ENCODE peak calls at places on chromosome 7, in nine cellular contexts. One of them, this sample, is unnamed.

GRCh38 chr7:48350515-48350914 is 179.3 kb downstream of the ABCA13 start:
- DNase-seq in bronchial epithelial cell: no peak
- DNase-seq in mesothelial cell of epicardium: no peak
- DNase-seq in Calu3: no peak
- DNase-seq in hepatocyte: no peak
- DNase-seq in IMR-90: no peak
- DNase-seq in cardiac fibroblast: no peak
- DNase-seq in GM06990: no peak
- DNase-seq in activated CD8-positive, alpha-beta T cell treated with anti-CD3 and anti-CD28 coated beads for 36 hours: no peak
- DNase-seq in this sample: no peak

GRCh38 chr7:21305455-21306235 is 122.2 kb upstream of the SP4 start:
- DNase-seq in hepatocyte: no peak
- DNase-seq in IMR-90: no peak
- DNase-seq in activated CD8-positive, alpha-beta T cell treated with anti-CD3 and anti-CD28 coated beads for 36 hours: no peak
- DNase-seq in Calu3: no peak
- DNase-seq in cardiac fibroblast: no peak
- DNase-seq in bronchial epithelial cell: peak
- DNase-seq in mesothelial cell of epicardium: no peak
- DNase-seq in GM06990: peak
- DNase-seq in this sample: peak

GRCh38 chr7:40922316-40922670 is 780.6 kb downstream of the INHBA start:
- DNase-seq in activated CD8-positive, alpha-beta T cell treated with anti-CD3 and anti-CD28 coated beads for 36 hours: no peak
- DNase-seq in Calu3: no peak
- DNase-seq in cardiac fibroblast: peak
- DNase-seq in mesothelial cell of epicardium: no peak
- DNase-seq in IMR-90: peak
- DNase-seq in hepatocyte: no peak
- DNase-seq in GM06990: no peak
- DNase-seq in bronchial epithelial cell: peak
- DNase-seq in this sample: no peak

GRCh38 chr7:490461-491291 is 29.0 kb downstream of the PDGFA start:
- DNase-seq in cardiac fibroblast: no peak
- DNase-seq in hepatocyte: no peak
- DNase-seq in GM06990: peak
- DNase-seq in mesothelial cell of epicardium: no peak
- DNase-seq in activated CD8-positive, alpha-beta T cell treated with anti-CD3 and anti-CD28 coated beads for 36 hours: no peak
- DNase-seq in IMR-90: no peak
- DNase-seq in bronchial epithelial cell: peak
- DNase-seq in Calu3: no peak
- DNase-seq in this sample: peak

GRCh38 chr7:9718071-9718470 is 1255.6 kb upstream of the PHF14 start:
- DNase-seq in cardiac fibroblast: no peak
- DNase-seq in IMR-90: no peak
- DNase-seq in GM06990: no peak
- DNase-seq in Calu3: no peak
- DNase-seq in bronchial epithelial cell: no peak
- DNase-seq in hepatocyte: no peak
- DNase-seq in mesothelial cell of epicardium: no peak
- DNase-seq in activated CD8-positive, alpha-beta T cell treated with anti-CD3 and anti-CD28 coated beads for 36 hours: no peak
- DNase-seq in this sample: no peak

GRCh38 chr7:145036592-145037386 is 200.9 kb upstream of the TPK1 start:
- DNase-seq in bronchial epithelial cell: peak
- DNase-seq in IMR-90: peak
- DNase-seq in Calu3: peak
- DNase-seq in hepatocyte: peak
- DNase-seq in GM06990: peak
- DNase-seq in cardiac fibroblast: peak
- DNase-seq in activated CD8-positive, alpha-beta T cell treated with anti-CD3 and anti-CD28 coated beads for 36 hours: peak
- DNase-seq in mesothelial cell of epicardium: no peak
- DNase-seq in this sample: peak

GRCh38 chr7:77479536-77480088 is 57.5 kb upstream of the PTPN12 start:
- DNase-seq in hepatocyte: peak
- DNase-seq in IMR-90: peak
- DNase-seq in cardiac fibroblast: no peak
- DNase-seq in mesothelial cell of epicardium: no peak
- DNase-seq in activated CD8-positive, alpha-beta T cell treated with anti-CD3 and anti-CD28 coated beads for 36 hours: no peak
- DNase-seq in GM06990: no peak
- DNase-seq in Calu3: no peak
- DNase-seq in bronchial epithelial cell: peak
- DNase-seq in this sample: no peak

GRCh38 chr7:126690848-126691751 is 561.6 kb downstream of the GRM8 start:
- DNase-seq in hepatocyte: no peak
- DNase-seq in Calu3: no peak
- DNase-seq in cardiac fibroblast: no peak
- DNase-seq in mesothelial cell of epicardium: no peak
- DNase-seq in GM06990: no peak
- DNase-seq in IMR-90: no peak
- DNase-seq in activated CD8-positive, alpha-beta T cell treated with anti-CD3 and anti-CD28 coated beads for 36 hours: no peak
- DNase-seq in bronchial epithelial cell: no peak
- DNase-seq in this sample: no peak

GRCh38 chr7:65477326-65477725 is 103.7 kb downstream of the ZNF92 start:
- DNase-seq in GM06990: no peak
- DNase-seq in Calu3: no peak
- DNase-seq in IMR-90: peak
- DNase-seq in hepatocyte: peak
- DNase-seq in bronchial epithelial cell: no peak
- DNase-seq in activated CD8-positive, alpha-beta T cell treated with anti-CD3 and anti-CD28 coated beads for 36 hours: peak
- DNase-seq in cardiac fibroblast: peak
- DNase-seq in mesothelial cell of epicardium: no peak
- DNase-seq in this sample: no peak

GRCh38 chr7:6227294-6227846 is 45.1 kb downstream of the CYTH3 start:
- DNase-seq in mesothelial cell of epicardium: no peak
- DNase-seq in activated CD8-positive, alpha-beta T cell treated with anti-CD3 and anti-CD28 coated beads for 36 hours: no peak
- DNase-seq in GM06990: no peak
- DNase-seq in Calu3: no peak
- DNase-seq in bronchial epithelial cell: no peak
- DNase-seq in IMR-90: peak
- DNase-seq in cardiac fibroblast: peak
- DNase-seq in hepatocyte: peak
- DNase-seq in this sample: no peak

GRCh38 chr7:64300641-64301405 is 12.9 kb upstream of the ZNF736 start:
- DNase-seq in Calu3: no peak
- DNase-seq in hepatocyte: no peak
- DNase-seq in mesothelial cell of epicardium: no peak
- DNase-seq in bronchial epithelial cell: peak
- DNase-seq in IMR-90: no peak
- DNase-seq in GM06990: no peak
- DNase-seq in activated CD8-positive, alpha-beta T cell treated with anti-CD3 and anti-CD28 coated beads for 36 hours: no peak
- DNase-seq in cardiac fibroblast: peak
- DNase-seq in this sample: no peak

GRCh38 chr7:36863901-36864701 is 139.8 kb upstream of the AOAH start:
- DNase-seq in GM06990: no peak
- DNase-seq in Calu3: no peak
- DNase-seq in mesothelial cell of epicardium: no peak
- DNase-seq in IMR-90: no peak
- DNase-seq in cardiac fibroblast: no peak
- DNase-seq in hepatocyte: peak
- DNase-seq in activated CD8-positive, alpha-beta T cell treated with anti-CD3 and anti-CD28 coated beads for 36 hours: peak
- DNase-seq in bronchial epithelial cell: no peak
- DNase-seq in this sample: no peak

GRCh38 chr7:15397921-15398560 is 163.8 kb downstream of the AGMO start:
- DNase-seq in GM06990: no peak
- DNase-seq in bronchial epithelial cell: no peak
- DNase-seq in cardiac fibroblast: no peak
- DNase-seq in hepatocyte: no peak
- DNase-seq in Calu3: no peak
- DNase-seq in mesothelial cell of epicardium: no peak
- DNase-seq in IMR-90: no peak
- DNase-seq in activated CD8-positive, alpha-beta T cell treated with anti-CD3 and anti-CD28 coated beads for 36 hours: no peak
- DNase-seq in this sample: no peak

GRCh38 chr7:36155811-36156361 is 2.8 kb downstream of the EEPD1 start:
- DNase-seq in bronchial epithelial cell: no peak
- DNase-seq in IMR-90: peak
- DNase-seq in activated CD8-positive, alpha-beta T cell treated with anti-CD3 and anti-CD28 coated beads for 36 hours: no peak
- DNase-seq in hepatocyte: peak
- DNase-seq in mesothelial cell of epicardium: no peak
- DNase-seq in Calu3: peak
- DNase-seq in cardiac fibroblast: no peak
- DNase-seq in GM06990: no peak
- DNase-seq in this sample: no peak

GRCh38 chr7:33091111-33091531 is 18.1 kb downstream of the RP9 start:
- DNase-seq in mesothelial cell of epicardium: no peak
- DNase-seq in hepatocyte: no peak
- DNase-seq in GM06990: no peak
- DNase-seq in bronchial epithelial cell: peak
- DNase-seq in Calu3: no peak
- DNase-seq in cardiac fibroblast: peak
- DNase-seq in IMR-90: peak
- DNase-seq in activated CD8-positive, alpha-beta T cell treated with anti-CD3 and anti-CD28 coated beads for 36 hours: no peak
- DNase-seq in this sample: no peak

DNA sequence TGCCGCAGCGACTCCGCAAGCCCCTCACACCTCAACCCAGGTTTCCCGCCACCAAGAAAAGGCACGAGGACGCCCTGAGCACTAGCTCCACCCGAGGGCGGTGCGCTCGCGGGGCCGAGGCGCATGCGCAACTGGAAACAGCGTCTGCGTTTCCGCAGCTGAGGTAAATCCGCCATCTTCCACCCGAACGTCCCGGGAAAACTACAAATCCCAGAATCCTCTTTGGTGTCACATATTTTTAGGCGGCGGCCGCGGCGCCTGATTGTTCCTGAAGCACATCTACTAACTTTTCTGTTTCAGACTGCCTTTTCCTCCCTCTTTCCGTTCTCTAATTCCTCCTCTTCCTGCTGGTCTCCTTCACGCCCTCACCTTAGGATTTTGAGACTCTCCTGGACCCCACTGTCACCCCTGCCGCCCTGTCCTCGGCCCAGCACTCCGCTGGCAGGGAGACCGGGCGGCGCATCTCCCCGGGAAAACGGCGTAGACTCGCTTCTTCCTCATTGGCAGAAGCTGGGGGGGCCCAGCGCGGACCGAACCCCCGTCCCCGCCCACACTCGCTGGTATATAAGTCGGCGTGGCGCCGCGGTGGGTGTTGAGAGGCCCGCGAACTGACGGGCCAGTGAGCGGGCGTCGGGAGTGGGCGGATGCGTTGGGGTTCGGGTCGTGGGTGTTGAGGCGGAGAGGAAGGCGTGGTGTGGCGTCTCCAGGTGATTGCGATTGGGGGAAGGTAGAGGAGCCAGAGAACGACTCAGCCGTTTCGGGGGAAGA is at the start of gene ZCWPW1:
- DNase-seq in mesothelial cell of epicardium: peak
- DNase-seq in bronchial epithelial cell: peak
- DNase-seq in cardiac fibroblast: peak
- DNase-seq in activated CD8-positive, alpha-beta T cell treated with anti-CD3 and anti-CD28 coated beads for 36 hours: peak
- DNase-seq in IMR-90: peak
- DNase-seq in Calu3: peak
- DNase-seq in hepatocyte: peak
- DNase-seq in GM06990: peak
- DNase-seq in this sample: peak
- TF ChIP-seq CTCF in mesothelial cell of epicardium: no peak
- TF ChIP-seq CTCF in bronchial epithelial cell: no peak
- TF ChIP-seq CTCF in cardiac fibroblast: no peak
- TF ChIP-seq CTCF in activated CD8-positive, alpha-beta T cell treated with anti-CD3 and anti-CD28 coated beads for 36 hours: no peak
- TF ChIP-seq CTCF in IMR-90: no peak
- TF ChIP-seq CTCF in Calu3: no peak
- TF ChIP-seq CTCF in hepatocyte: no peak
- TF ChIP-seq CTCF in GM06990: no peak
- TF ChIP-seq CTCF in this sample: no peak

GRCh38 chr7:128841961-128842673 is 11.9 kb downstream of the FLNC start:
- DNase-seq in hepatocyte: no peak
- DNase-seq in bronchial epithelial cell: peak
- DNase-seq in Calu3: no peak
- DNase-seq in activated CD8-positive, alpha-beta T cell treated with anti-CD3 and anti-CD28 coated beads for 36 hours: peak
- DNase-seq in GM06990: peak
- DNase-seq in cardiac fibroblast: peak
- DNase-seq in mesothelial cell of epicardium: no peak
- DNase-seq in IMR-90: peak
- DNase-seq in this sample: peak
- TF ChIP-seq CTCF in hepatocyte: peak
- TF ChIP-seq CTCF in bronchial epithelial cell: peak
- TF ChIP-seq CTCF in Calu3: peak
- TF ChIP-seq CTCF in activated CD8-positive, alpha-beta T cell treated with anti-CD3 and anti-CD28 coated beads for 36 hours: peak
- TF ChIP-seq CTCF in GM06990: peak
- TF ChIP-seq CTCF in cardiac fibroblast: peak
- TF ChIP-seq CTCF in mesothelial cell of epicardium: peak
- TF ChIP-seq CTCF in IMR-90: peak
- TF ChIP-seq CTCF in this sample: peak

GRCh38 chr7:18357691-18358090 is 137.9 kb upstream of the HDAC9 start:
- DNase-seq in mesothelial cell of epicardium: no peak
- DNase-seq in bronchial epithelial cell: peak
- DNase-seq in GM06990: no peak
- DNase-seq in IMR-90: peak
- DNase-seq in hepatocyte: no peak
- DNase-seq in cardiac fibroblast: peak
- DNase-seq in activated CD8-positive, alpha-beta T cell treated with anti-CD3 and anti-CD28 coated beads for 36 hours: no peak
- DNase-seq in Calu3: no peak
- DNase-seq in this sample: peak

GRCh38 chr7:18354108-18354507 is 141.4 kb upstream of the HDAC9 start:
- DNase-seq in mesothelial cell of epicardium: no peak
- DNase-seq in GM06990: no peak
- DNase-seq in cardiac fibroblast: no peak
- DNase-seq in bronchial epithelial cell: no peak
- DNase-seq in activated CD8-positive, alpha-beta T cell treated with anti-CD3 and anti-CD28 coated beads for 36 hours: no peak
- DNase-seq in hepatocyte: no peak
- DNase-seq in IMR-90: no peak
- DNase-seq in Calu3: no peak
- DNase-seq in this sample: no peak

GRCh38 chr7:18352339-18353255 is 143.0 kb upstream of the HDAC9 start:
- DNase-seq in IMR-90: peak
- DNase-seq in cardiac fibroblast: peak
- DNase-seq in Calu3: peak
- DNase-seq in bronchial epithelial cell: peak
- DNase-seq in GM06990: no peak
- DNase-seq in hepatocyte: peak
- DNase-seq in mesothelial cell of epicardium: no peak
- DNase-seq in activated CD8-positive, alpha-beta T cell treated with anti-CD3 and anti-CD28 coated beads for 36 hours: peak
- DNase-seq in this sample: peak

GRCh38 chr7:18354686-18355085 is 140.9 kb upstream of the HDAC9 start:
- DNase-seq in bronchial epithelial cell: no peak
- DNase-seq in IMR-90: peak
- DNase-seq in GM06990: no peak
- DNase-seq in cardiac fibroblast: no peak
- DNase-seq in activated CD8-positive, alpha-beta T cell treated with anti-CD3 and anti-CD28 coated beads for 36 hours: no peak
- DNase-seq in hepatocyte: no peak
- DNase-seq in mesothelial cell of epicardium: no peak
- DNase-seq in Calu3: no peak
- DNase-seq in this sample: no peak

GRCh38 chr7:18356195-18356645 is 139.3 kb upstream of the HDAC9 start:
- DNase-seq in activated CD8-positive, alpha-beta T cell treated with anti-CD3 and anti-CD28 coated beads for 36 hours: no peak
- DNase-seq in GM06990: peak
- DNase-seq in cardiac fibroblast: peak
- DNase-seq in hepatocyte: peak
- DNase-seq in Calu3: no peak
- DNase-seq in IMR-90: peak
- DNase-seq in mesothelial cell of epicardium: no peak
- DNase-seq in bronchial epithelial cell: peak
- DNase-seq in this sample: peak
- TF ChIP-seq CTCF in activated CD8-positive, alpha-beta T cell treated with anti-CD3 and anti-CD28 coated beads for 36 hours: peak
- TF ChIP-seq CTCF in GM06990: peak
- TF ChIP-seq CTCF in cardiac fibroblast: peak
- TF ChIP-seq CTCF in hepatocyte: peak
- TF ChIP-seq CTCF in Calu3: peak
- TF ChIP-seq CTCF in IMR-90: peak
- TF ChIP-seq CTCF in mesothelial cell of epicardium: peak
- TF ChIP-seq CTCF in bronchial epithelial cell: peak
- TF ChIP-seq CTCF in this sample: peak

DNA sequence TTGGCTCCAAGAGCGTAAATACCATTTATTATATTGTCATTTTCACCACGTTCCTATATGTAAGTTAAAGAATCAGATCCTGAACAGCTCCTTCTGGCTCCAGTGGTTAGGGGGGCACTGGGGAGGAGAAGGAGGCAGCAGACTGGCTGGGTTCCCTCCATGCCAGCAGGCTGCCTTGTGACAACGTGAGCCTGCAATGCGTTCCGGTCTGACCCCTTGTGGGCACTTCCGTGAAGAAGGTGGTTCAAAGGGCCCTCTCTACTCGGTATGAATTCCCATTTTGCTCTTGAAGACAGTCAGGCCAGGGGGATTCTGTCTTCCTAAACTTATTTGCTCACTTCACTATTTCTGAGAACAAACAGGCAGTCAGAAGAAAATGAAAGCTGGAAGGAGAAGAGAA is 253.4 kb downstream of the BMPER start:
- DNase-seq in GM06990: no peak
- DNase-seq in cardiac fibroblast: no peak
- DNase-seq in Calu3: no peak
- DNase-seq in activated CD8-positive, alpha-beta T cell treated with anti-CD3 and anti-CD28 coated beads for 36 hours: no peak
- DNase-seq in mesothelial cell of epicardium: no peak
- DNase-seq in hepatocyte: no peak
- DNase-seq in IMR-90: peak
- DNase-seq in bronchial epithelial cell: peak
- DNase-seq in this sample: no peak
- TF ChIP-seq CTCF in GM06990: no peak
- TF ChIP-seq CTCF in cardiac fibroblast: no peak
- TF ChIP-seq CTCF in Calu3: peak
- TF ChIP-seq CTCF in activated CD8-positive, alpha-beta T cell treated with anti-CD3 and anti-CD28 coated beads for 36 hours: no peak
- TF ChIP-seq CTCF in mesothelial cell of epicardium: no peak
- TF ChIP-seq CTCF in hepatocyte: no peak
- TF ChIP-seq CTCF in IMR-90: peak
- TF ChIP-seq CTCF in bronchial epithelial cell: peak
- TF ChIP-seq CTCF in this sample: no peak

This sample was measured in GM13977.